ENCODE peak calls at places on chromosomes 4 and X, in ten cellular contexts. W is aorta; D is NCI-H1105; M is AG10803; H is endothelial cell; V is ACHN; S is activated naive CD4-positive, alpha-beta T cell treated with anti-CD3 and anti-CD28 coated beads for 36 hours; B is heart right ventricle; R is GM03348; G is tibial artery. X is an unnamed sample.

GRCh38 chr4:91590242-91590641 is 713.5 kb upstream of the GRID2 start:
- DNase-seq in W (no peak), D (no peak), M (no peak), H (no peak), V (no peak), S (no peak), B (no peak), R (no peak), G (no peak), X (no peak)

GRCh38 chr4:174273960-174274359 is 9.5 kb downstream of the FBXO8 start:
- DNase-seq in W (no peak), D (no peak), M (no peak), H (no peak), V (no peak), S (no peak), B (no peak), R (no peak), G (no peak), X (no peak)

GRCh38 chrX:107562482-107562881 is 65.8 kb upstream of the PRPS1 start:
- DNase-seq in W (no peak), D (no peak), M (peak), H (no peak), V (peak), S (no peak), B (no peak), R (peak), G (no peak), X (no peak)

GRCh38 chr4:84965558-84966381 is 720 bp downstream of the WDFY3 start:
- DNase-seq in W (peak), D (peak), M (peak), H (peak), V (peak), S (no peak), B (peak), R (peak), G (peak), X (peak)

GRCh38 chr4:23337292-23337691 is 552.6 kb downstream of the PPARGC1A start:
- DNase-seq in W (no peak), D (no peak), M (no peak), H (no peak), V (peak), S (no peak), B (no peak), R (no peak), G (no peak), X (no peak)

GRCh38 chr4:134540588-134540987 is 339.0 kb upstream of the PABPC4L start:
- DNase-seq in W (no peak), D (no peak), M (no peak), H (no peak), V (no peak), S (no peak), B (no peak), R (no peak), G (no peak), X (no peak)

GRCh38 chrX:13752141-13752540 is 17.6 kb downstream of the OFD1 start:
- DNase-seq in W (no peak), D (no peak), M (no peak), H (no peak), V (no peak), S (no peak), B (no peak), R (no peak), G (no peak), X (no peak)

GRCh38 chr4:85955614-85956295 is 404.1 kb downstream of the MAPK10 start:
- DNase-seq in W (no peak), D (no peak), M (no peak), H (no peak), V (no peak), S (no peak), B (no peak), R (no peak), G (no peak), X (no peak)

GRCh38 chr4:70927502-70928139 is 25.5 kb downstream of the MOB1B start:
- DNase-seq in W (no peak), D (no peak), M (no peak), H (no peak), V (no peak), S (peak), B (no peak), R (no peak), G (no peak), X (no peak)

GRCh38 chr4:185734214-185734613 is 77.8 kb downstream of the SORBS2 start:
- DNase-seq in W (no peak), D (no peak), M (no peak), H (no peak), V (no peak), S (no peak), B (no peak), R (no peak), G (no peak), X (no peak)

GRCh38 chrX:129686422-129686948 is 31.7 kb upstream of the APLN start:
- DNase-seq in W (peak), D (no peak), M (peak), H (no peak), V (no peak), S (no peak), B (peak), R (peak), G (no peak), X (no peak)

GRCh38 chrX:97984641-97985040 is 1100.9 kb downstream of the RPA4 start:
- DNase-seq in W (no peak), D (no peak), M (no peak), H (no peak), V (no peak), S (no peak), B (no peak), R (no peak), G (no peak), X (no peak)

GRCh38 chrX:134144231-134144630 is 92.8 kb upstream of the CCDC160 start:
- DNase-seq in W (no peak), D (no peak), M (no peak), H (no peak), V (peak), S (peak), B (no peak), R (peak), G (no peak), X (no peak)

GRCh38 chr4:71732706-71733105 is 51.2 kb downstream of the GC start:
- DNase-seq in W (no peak), D (no peak), M (peak), H (no peak), V (peak), S (no peak), B (no peak), R (peak), G (no peak), X (no peak)

GRCh38 chr4:28686618-28687017 is 1826.0 kb downstream of the STIM2 start:
- DNase-seq in W (no peak), D (no peak), M (peak), H (peak), V (peak), S (peak), B (peak), R (peak), G (no peak), X (no peak)

GRCh38 chr4:86720508-86721068 is 126.5 kb downstream of the PTPN13 start:
- DNase-seq in W (no peak), D (no peak), M (peak), H (no peak), V (no peak), S (no peak), B (no peak), R (peak), G (no peak), X (no peak)

GRCh38 chr4:1003271-1004070 is 8.0 kb upstream of the FGFRL1 start:
- DNase-seq in W (no peak), D (no peak), M (no peak), H (no peak), V (no peak), S (no peak), B (no peak), R (no peak), G (no peak), X (no peak)

GRCh38 chr4:22515888-22516541 is at the start of gene ADGRA3:
- DNase-seq in W (peak), D (no peak), M (peak), H (peak), V (peak), S (peak), B (peak), R (peak), G (peak), X (peak)

GRCh38 chrX:8179653-8180052 is 8.6 kb upstream of the VCX2 start:
- DNase-seq in W (no peak), D (peak), M (no peak), H (no peak), V (peak), S (no peak), B (no peak), R (no peak), G (no peak), X (no peak)

GRCh38 chr4:6873792-6874461 is 35.7 kb upstream of the TBC1D14 start:
- DNase-seq in W (peak), D (peak), M (peak), H (peak), V (peak), S (peak), B (peak), R (peak), G (peak), X (peak)

GRCh38 chr4:40579983-40580382 is 49.7 kb downstream of the RBM47 start:
- DNase-seq in W (no peak), D (no peak), M (peak), H (no peak), V (no peak), S (no peak), B (no peak), R (peak), G (no peak), X (no peak)

GRCh38 chrX:145818522-145819075 is 970 bp downstream of the SLITRK2 start:
- DNase-seq in W (no peak), D (no peak), M (no peak), H (no peak), V (no peak), S (no peak), B (no peak), R (no peak), G (no peak), X (no peak)

GRCh38 chr4:110195561-110196205 is 2.7 kb downstream of the ELOVL6 start:
- DNase-seq in W (no peak), D (no peak), M (no peak), H (no peak), V (no peak), S (peak), B (no peak), R (no peak), G (no peak), X (no peak)

GRCh38 chrX:74262472-74263209 is 41.3 kb upstream of the ZCCHC13 start:
- DNase-seq in W (no peak), D (no peak), M (no peak), H (no peak), V (no peak), S (no peak), B (no peak), R (no peak), G (no peak), X (no peak)

GRCh38 chr4:173413043-173413442 is 14.1 kb upstream of the SCRG1 start:
- DNase-seq in W (no peak), D (no peak), M (peak), H (no peak), V (no peak), S (no peak), B (no peak), R (no peak), G (no peak), X (no peak)

GRCh38 chr4:164224871-164225270 is 529.1 kb upstream of the SMIM31 start:
- DNase-seq in W (no peak), D (no peak), M (no peak), H (no peak), V (no peak), S (no peak), B (no peak), R (no peak), G (no peak), X (no peak)

X was measured in cardiac septum.